ENCODE peak calls at places on chromosomes 7 and 10, in seven cellular contexts. A is neural crest cell, F is fibroblast of lung, U is suprapubic skin, Y is RWPE2, Z is mammary epithelial cell, C is GM06990. Q is an unnamed sample.
A peak's percentile ranks its signal among the peaks of the same experiment; 100 is the strongest.

GRCh38 chr7:124263232-124263827 is 230.5 kb upstream of the TMEM229A start:
- DNase-seq in A (no peak), Y (no peak), U (no peak), F (peak; percentile 49), C (peak; percentile 35), Z (peak; percentile 60), Q (no peak)

GRCh38 chr7:29289156-29290021 is 94.8 kb downstream of the CHN2 start:
- DNase-seq in C (peak; percentile 44), U (no peak), F (peak; percentile 71), Z (no peak), Y (no peak), A (no peak), Q (no peak)

GRCh38 chr7:90403174-90404113 is at the start of gene CLDN12:
- DNase-seq in U (peak; percentile 90), Y (peak; percentile 89), Z (peak; percentile 95), A (peak; percentile 71), F (peak; percentile 98), C (peak; percentile 67), Q (peak; percentile 92)

GRCh38 chr10:76021391-76021790 is 590.0 kb downstream of the LRMDA start:
- DNase-seq in U (no peak), C (no peak), Z (no peak), Y (no peak), A (no peak), F (no peak), Q (no peak)

GRCh38 chr10:132407846-132408278 is 10.9 kb downstream of the PWWP2B start:
- DNase-seq in C (no peak), U (no peak), A (no peak), F (peak; percentile 38), Z (peak; percentile 75), Y (peak; percentile 86), Q (no peak)

GRCh38 chr10:53997953-53998352 is 803.1 kb downstream of the PCDH15 start:
- DNase-seq in U (no peak), C (no peak), Y (no peak), Z (peak; percentile 0), A (no peak), F (peak; percentile 18), Q (no peak)

GRCh38 chr10:73774637-73775036 is 7.2 kb upstream of the CHCHD1 start:
- DNase-seq in Y (no peak), C (no peak), A (no peak), U (no peak), Z (peak; percentile 28), F (peak; percentile 33), Q (no peak)

GRCh38 chr7:90271753-90272152 is 26.8 kb downstream of the CFAP69 start:
- DNase-seq in Y (no peak), Z (peak; percentile 7), A (no peak), U (no peak), F (peak; percentile 72), C (no peak), Q (no peak)

GRCh38 chr10:18312385-18313145 is 172.3 kb downstream of the CACNB2 start:
- DNase-seq in Y (no peak), C (no peak), Z (peak; percentile 0), U (no peak), A (no peak), F (peak; percentile 79), Q (no peak)

GRCh38 chr10:93150289-93150688 is 76.6 kb downstream of the CYP26A1 start:
- DNase-seq in A (no peak), U (no peak), F (no peak), C (no peak), Z (peak; percentile 92), Y (no peak), Q (no peak)

GRCh38 chr7:1602386-1602785 is 32.6 kb upstream of the PSMG3 start:
- DNase-seq in C (no peak), F (no peak), Y (no peak), Z (no peak), A (no peak), U (no peak), Q (no peak)

GRCh38 chr10:132389631-132390454 is 7.2 kb upstream of the PWWP2B start:
- DNase-seq in Y (peak; percentile 63), F (peak; percentile 68), A (no peak), Z (no peak), U (peak; percentile 64), C (no peak), Q (peak; percentile 82)

GRCh38 chr7:103851357-103851756 is 138.1 kb downstream of the RELN start:
- DNase-seq in C (no peak), U (no peak), A (no peak), F (peak; percentile 21), Z (peak; percentile 18), Y (no peak), Q (no peak)

GRCh38 chr7:36658603-36659516 is 65.4 kb downstream of the AOAH start:
- DNase-seq in A (peak; percentile 18), C (no peak), F (peak; percentile 77), U (no peak), Y (no peak), Z (peak; percentile 97), Q (no peak)

GRCh38 chr10:97648557-97649404 is 8.3 kb downstream of the PI4K2A start:
- DNase-seq in A (no peak), C (peak; percentile 25), F (peak; percentile 83), U (no peak), Z (peak; percentile 92), Y (peak; percentile 65), Q (no peak)

GRCh38 chr7:129569811-129570215 is 41.7 kb upstream of the NRF1 start:
- DNase-seq in U (no peak), Z (peak; percentile 91), A (no peak), C (no peak), F (peak; percentile 77), Y (no peak), Q (no peak)

GRCh38 chr7:155734445-155734809 is 77.8 kb downstream of the SHH start:
- DNase-seq in C (no peak), F (no peak), Z (peak; percentile 19), Y (no peak), U (no peak), A (no peak), Q (no peak)

GRCh38 chr10:127069436-127069835 is 127.0 kb downstream of the INSYN2A start:
- DNase-seq in C (no peak), Y (no peak), U (no peak), Z (no peak), F (no peak), A (no peak), Q (no peak)

GRCh38 chr10:15167411-15168295 is 840 bp downstream of the NMT2 start:
- DNase-seq in Y (no peak), A (peak; percentile 68), U (peak; percentile 70), F (peak; percentile 72), Z (peak; percentile 50), C (peak; percentile 71), Q (no peak)

GRCh38 chr10:130615463-130615862 is 479.3 kb downstream of the GLRX3 start:
- DNase-seq in A (no peak), Z (no peak), F (no peak), U (no peak), Y (no peak), C (no peak), Q (no peak)

GRCh38 chr10:102869290-102870198 is at the start of gene AS3MT:
- DNase-seq in Y (no peak), A (peak; percentile 75), C (peak; percentile 56), Z (no peak), F (no peak), U (no peak), Q (no peak)

GRCh38 chr10:132904169-132904813 is 38.1 kb downstream of the CFAP46 start:
- DNase-seq in A (peak; percentile 53), Z (peak; percentile 23), U (no peak), Y (peak; percentile 39), F (peak; percentile 32), C (no peak), Q (peak; percentile 61)

GRCh38 chr7:105678811-105679495 is 97.7 kb upstream of the EFCAB10 start:
- DNase-seq in U (peak; percentile 89), Y (no peak), Z (peak; percentile 57), C (peak; percentile 56), F (peak; percentile 68), A (no peak), Q (no peak)

DNA sequence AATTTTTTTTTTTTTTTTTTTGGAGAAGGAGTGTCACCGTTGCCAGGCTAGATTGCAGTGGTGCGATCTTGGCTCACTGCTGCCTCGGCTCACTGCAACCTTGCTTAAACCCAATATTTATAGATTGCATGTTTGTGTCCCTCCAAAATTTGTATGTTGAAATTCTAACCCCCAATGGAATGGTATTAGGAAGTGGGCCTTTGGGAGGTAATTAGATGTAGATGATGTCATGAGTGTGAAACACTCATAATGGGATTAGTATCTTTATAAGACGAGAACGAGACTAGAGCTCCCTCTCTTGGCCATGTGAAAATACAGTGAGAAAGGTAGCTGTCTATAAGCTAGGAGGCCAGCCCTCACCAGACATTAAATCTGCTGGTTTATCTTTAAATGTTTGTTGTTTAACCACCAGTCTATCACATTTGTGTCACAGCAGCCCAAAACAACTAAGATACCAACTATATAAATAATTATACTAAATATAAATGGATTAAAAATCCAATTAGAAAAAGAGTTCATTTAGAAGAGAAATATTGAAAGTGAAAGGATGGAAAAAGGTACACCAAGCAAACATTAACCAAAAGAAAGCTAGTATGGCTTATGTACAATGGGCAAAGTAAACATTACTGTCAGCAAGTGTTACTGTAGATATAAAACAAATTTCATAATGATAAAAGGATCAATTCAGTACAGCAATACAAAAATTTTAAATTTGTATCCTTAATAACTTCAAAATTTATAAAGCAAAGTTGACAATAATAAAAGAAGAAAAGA is 9.3 kb downstream of the TCAF1 start:
- DNase-seq in Y (no peak), C (no peak), Z (peak; percentile 35), A (no peak), U (no peak), F (peak; percentile 62), Q (no peak)
- TF ChIP-seq CTCF in Y (no peak), C (peak; percentile 73), Z (peak; percentile 32), A (peak; percentile 60), U (no peak), F (peak; percentile 55), Q (peak; percentile 32)

GRCh38 chr10:66844176-66844947 is 81.5 kb upstream of the LRRTM3 start:
- DNase-seq in C (no peak), Z (no peak), A (no peak), U (no peak), F (peak; percentile 33), Y (no peak), Q (no peak)
- TF ChIP-seq CTCF in C (no peak), Z (no peak), A (no peak), U (no peak), F (peak; percentile 15), Y (no peak), Q (peak; percentile 70)

DNA sequence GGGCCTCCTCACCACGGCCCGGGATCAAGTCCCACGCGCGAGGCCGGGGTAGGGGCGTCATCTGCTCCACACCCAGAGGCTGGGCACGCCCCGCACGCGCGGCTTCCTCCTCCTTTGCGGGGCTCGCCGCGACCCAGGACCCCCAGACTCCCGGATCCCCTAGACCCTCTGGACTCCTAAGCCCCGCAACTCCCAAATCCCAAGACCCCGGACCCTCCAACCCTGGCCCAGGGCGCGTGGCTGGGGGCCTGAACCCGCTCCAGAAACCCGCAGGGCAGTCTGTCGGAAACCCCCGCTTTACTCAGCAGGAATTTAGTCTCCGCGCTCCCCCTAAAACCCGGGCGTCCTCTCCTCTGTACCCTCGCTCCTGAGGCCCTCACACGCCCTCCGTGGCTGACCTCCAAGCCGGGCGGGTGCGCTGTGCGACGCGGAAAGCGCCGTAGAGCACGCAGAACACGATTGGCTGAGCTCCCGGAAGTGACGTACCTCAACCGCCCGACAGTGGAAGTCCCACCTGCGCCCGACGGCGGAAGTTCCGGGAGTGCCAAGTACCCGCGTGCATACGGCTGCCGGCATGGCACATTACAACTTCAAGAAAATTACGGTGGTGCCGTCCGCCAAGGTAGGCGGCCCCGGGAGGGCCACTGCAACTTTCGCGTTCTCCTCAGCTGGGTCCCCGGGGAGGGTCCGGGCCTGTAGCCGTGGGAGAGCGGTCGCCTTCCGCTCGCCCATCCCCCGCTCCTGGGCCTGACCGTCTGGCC is at the start of gene GTPBP4:
- DNase-seq in U (peak; percentile 99), F (peak; percentile 97), A (peak; percentile 88), Y (peak; percentile 96), C (peak; percentile 93), Z (peak; percentile 93), Q (peak; percentile 99)
- TF ChIP-seq CTCF in U (no peak), F (no peak), A (no peak), Y (peak; percentile 76), C (peak; percentile 68), Z (no peak), Q (peak; percentile 61)

GRCh38 chr7:21497072-21497471 is 45.8 kb upstream of the DNAH11 start:
- DNase-seq in A (no peak), C (no peak), Y (no peak), Z (no peak), F (peak; percentile 36), U (no peak), Q (no peak)
- TF ChIP-seq CTCF in A (peak; percentile 20), C (no peak), Y (no peak), Z (no peak), F (peak; percentile 54), U (no peak), Q (peak; percentile 45)